ENCODE peak calls at places on chromosomes 1 and 21, in four cellular contexts. Z is choroid plexus epithelial cell, V is left lung, Q is PC-9. O is an unnamed sample.

GRCh38 chr1:160460214-160460642 is 59.9 kb downstream of the VANGL2 start:
- DNase-seq in Q (no peak), V (no peak), Z (no peak), O (no peak)

GRCh38 chr1:41913025-41913424 is 5.7 kb downstream of the HIVEP3 start:
- DNase-seq in Q (no peak), V (no peak), Z (no peak), O (no peak)

GRCh38 chr1:117572546-117572945 is 33.3 kb upstream of the TENT5C start:
- DNase-seq in Z (no peak), Q (no peak), V (no peak), O (no peak)

GRCh38 chr1:234862944-234863515 is 253.1 kb upstream of the IRF2BP2 start:
- DNase-seq in Z (peak; percentile 63), Q (no peak), V (no peak), O (peak; percentile 56)

GRCh38 chr1:242745079-242745478 is 220.6 kb upstream of the PLD5 start:
- DNase-seq in Z (no peak), Q (no peak), V (no peak), O (no peak)

GRCh38 chr1:226063362-226064167 is 1.0 kb downstream of the H3-3A start:
- DNase-seq in Q (no peak), V (peak; percentile 84), Z (peak; percentile 47), O (peak; percentile 52)

GRCh38 chr1:34946211-34946610 is 16.8 kb upstream of the DLGAP3 start:
- DNase-seq in V (no peak), Z (no peak), Q (peak; percentile 40), O (no peak)

GRCh38 chr1:52413410-52414104 is 9.2 kb downstream of the PRPF38A start:
- DNase-seq in Q (no peak), V (no peak), Z (no peak), O (no peak)

GRCh38 chr1:224014328-224014649 is 99.6 kb upstream of the FBXO28 start:
- DNase-seq in Q (no peak), V (no peak), Z (no peak), O (no peak)

GRCh38 chr1:172917972-172918371 is 132.8 kb downstream of the TNFSF18 start:
- DNase-seq in Q (peak; percentile 97), V (no peak), Z (peak; percentile 97), O (no peak)

GRCh38 chr21:21029159-21029558 is 30.9 kb downstream of the NCAM2 start:
- DNase-seq in Q (no peak), Z (peak; percentile 40), V (no peak), O (no peak)

GRCh38 chr1:242189591-242189990 is 190.7 kb upstream of the MAP1LC3C start:
- DNase-seq in Z (no peak), Q (no peak), V (no peak), O (no peak)

GRCh38 chr1:108043712-108044111 is 78.7 kb upstream of the VAV3 start:
- DNase-seq in V (no peak), Z (no peak), Q (no peak), O (no peak)

GRCh38 chr1:113388621-113389355 is 1.5 kb upstream of the MAGI3 start:
- DNase-seq in Z (no peak), Q (peak; percentile 96), V (no peak), O (peak; percentile 52)

GRCh38 chr1:101976161-101976560 is 20.6 kb downstream of the OLFM3 start:
- DNase-seq in V (no peak), Q (no peak), Z (no peak), O (no peak)

GRCh38 chr1:218804014-218804785 is 369.5 kb upstream of the LYPLAL1 start:
- DNase-seq in Q (no peak), V (no peak), Z (no peak), O (no peak)

GRCh38 chr1:33036051-33036525 is 595 bp downstream of the AK2 start:
- DNase-seq in Z (no peak), V (no peak), Q (peak; percentile 40), O (no peak)

GRCh38 chr21:31326478-31327247 is 17.4 kb downstream of the TIAM1 start:
- DNase-seq in V (no peak), Q (no peak), Z (no peak), O (no peak)

GRCh38 chr1:52842643-52843310 is at the start of gene ZYG11A:
- DNase-seq in Q (peak; percentile 75), V (peak; percentile 86), Z (peak; percentile 71), O (peak; percentile 72)

GRCh38 chr1:109478806-109479205 is 4.9 kb upstream of the ATXN7L2 start:
- DNase-seq in V (no peak), Q (peak; percentile 67), Z (peak; percentile 15), O (no peak)

GRCh38 chr21:27519357-27519756 is 552.5 kb upstream of the ADAMTS5 start:
- DNase-seq in V (no peak), Q (no peak), Z (peak; percentile 87), O (no peak)

GRCh38 chr1:6450943-6451373 is 15.0 kb downstream of the TNFRSF25 start:
- DNase-seq in Z (no peak), V (no peak), Q (no peak), O (no peak)

GRCh38 chr1:233327938-233328660 is 575 bp downstream of the MAP3K21 start:
- DNase-seq in V (peak; percentile 89), Z (no peak), Q (no peak), O (peak; percentile 40)

GRCh38 chr1:65881070-65881594 is 88.4 kb downstream of the PDE4B start:
- DNase-seq in Z (no peak), Q (no peak), V (peak; percentile 26), O (no peak)

GRCh38 chr1:17167041-17167782 is 37.7 kb upstream of the PADI1 start:
- DNase-seq in Q (no peak), Z (no peak), V (no peak), O (no peak)

GRCh38 chr1:117659565-117660264 is 53.9 kb downstream of the TENT5C start:
- DNase-seq in Q (no peak), Z (no peak), V (no peak), O (no peak)

GRCh38 chr1:51567653-51568052 is 48.6 kb upstream of the EPS15 start:
- DNase-seq in V (no peak), Q (peak; percentile 97), Z (peak; percentile 90), O (no peak)

GRCh38 chr1:16075337-16076002 is 2.0 kb upstream of the FAM131C start:
- DNase-seq in Q (no peak), V (no peak), Z (peak; percentile 58), O (no peak)

GRCh38 chr1:6800728-6801127 is 15.5 kb downstream of the CAMTA1 start:
- DNase-seq in Q (peak; percentile 76), V (no peak), Z (peak; percentile 68), O (no peak)

GRCh38 chr1:153661111-153661708 is 2.7 kb downstream of the SNAPIN start:
- DNase-seq in Q (no peak), Z (peak; percentile 9), V (no peak), O (no peak)

GRCh38 chr1:235910357-235911299 is 43.9 kb upstream of the LYST start:
- DNase-seq in Q (peak; percentile 97), Z (peak; percentile 85), V (no peak), O (no peak)

GRCh38 chr1:180540697-180541594 is 17.8 kb upstream of the OVAAL start:
- DNase-seq in V (no peak), Z (no peak), Q (no peak), O (no peak)

GRCh38 chr1:117143172-117143571 is 21.6 kb upstream of the TRIM45 start:
- DNase-seq in V (no peak), Q (peak; percentile 32), Z (no peak), O (no peak)

GRCh38 chr1:94335950-94336349 is 82.2 kb upstream of the ABCD3 start:
- DNase-seq in V (no peak), Q (peak; percentile 95), Z (peak; percentile 98), O (peak; percentile 41)

GRCh38 chr1:66436378-66437135 is 97.4 kb upstream of the SGIP1 start:
- DNase-seq in V (no peak), Q (no peak), Z (peak; percentile 89), O (no peak)

GRCh38 chr1:54222711-54223110 is 22.7 kb downstream of the MRPL37 start:
- DNase-seq in Q (no peak), Z (no peak), V (no peak), O (no peak)

GRCh38 chr1:24893431-24893830 is 36.6 kb downstream of the RUNX3 start:
- DNase-seq in Z (no peak), V (no peak), Q (no peak), O (no peak)

GRCh38 chr1:23736437-23737134 is 6.7 kb upstream of the ELOA start:
- DNase-seq in Z (no peak), V (no peak), Q (no peak), O (no peak)

DNA sequence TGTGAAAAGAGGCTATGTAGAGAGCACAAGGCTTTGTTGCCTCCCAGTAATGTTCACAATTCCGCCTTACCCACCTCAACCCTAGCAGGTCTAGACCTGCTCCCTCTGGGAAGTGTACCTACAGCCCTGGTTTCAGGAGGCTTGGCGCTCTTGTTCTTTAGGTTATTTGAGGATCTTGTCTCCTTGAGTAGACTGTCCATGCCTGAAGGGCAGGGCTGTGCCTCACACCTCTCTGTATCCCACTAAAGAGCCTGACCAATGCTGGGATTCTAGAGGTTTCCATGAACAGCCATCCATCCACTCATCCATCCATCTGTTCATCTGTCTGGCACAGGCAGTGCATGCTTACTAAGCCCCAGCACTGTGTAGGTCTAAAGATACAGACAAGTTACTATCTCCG is 1.0 kb downstream of the RAB7B start:
- DNase-seq in Z (no peak), Q (no peak), V (no peak), O (no peak)
- H3K4me3 ChIP-seq in Z (no peak overlapping the region), Q (no peak overlapping the region), V (no peak overlapping the region), O (no peak overlapping the region)

GRCh38 chr1:85584264-85584781 is 3.8 kb downstream of the CCN1 start:
- DNase-seq in V (no peak), Z (peak; percentile 93), Q (peak; percentile 90), O (no peak)
- H3K4me3 ChIP-seq in V (no peak overlapping the region), Z (no peak overlapping the region), Q (peak overlapping the region; percentile 11), O (no peak overlapping the region)

GRCh38 chr1:147202576-147202975 is 22.6 kb downstream of the FMO5 start:
- DNase-seq in Z (no peak), V (no peak), Q (no peak), O (no peak)

GRCh38 chr1:147201786-147202185 is 23.4 kb downstream of the FMO5 start:
- DNase-seq in Z (no peak), V (no peak), Q (no peak), O (no peak)

GRCh38 chr1:147204080-147204479 is 21.1 kb downstream of the FMO5 start:
- DNase-seq in V (no peak), Z (no peak), Q (no peak), O (no peak)

GRCh38 chr1:147207192-147207591 is 17.9 kb downstream of the FMO5 start:
- DNase-seq in V (no peak), Z (no peak), Q (no peak), O (no peak)

DNA sequence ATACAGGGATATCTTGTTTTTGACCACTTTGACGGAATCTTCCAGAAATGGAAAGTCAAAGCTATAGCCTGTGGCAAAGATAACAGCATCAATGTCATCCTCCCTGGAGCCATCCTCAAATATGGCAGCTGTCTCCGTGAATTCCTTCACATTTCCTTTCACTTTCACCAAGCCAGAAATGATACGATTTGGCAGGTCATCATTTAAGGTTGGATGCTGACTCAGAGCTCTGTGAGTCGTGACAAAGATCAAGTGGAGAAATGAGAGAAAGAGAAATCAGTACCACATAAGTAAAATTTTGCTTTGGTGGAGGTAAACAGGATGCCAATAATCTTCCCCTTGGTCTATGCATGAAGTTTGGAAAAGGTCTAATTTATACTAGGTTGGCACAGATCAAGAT is 23.9 kb downstream of the FMO5 start:
- DNase-seq in Q (no peak), V (no peak), Z (no peak), O (no peak)
- H3K4me3 ChIP-seq in Q (no peak overlapping the region), V (no peak overlapping the region), Z (no peak overlapping the region), O (no peak overlapping the region)

GRCh38 chr1:100349276-100349675 is 3.0 kb upstream of the CDC14A start:
- DNase-seq in V (no peak), Q (peak; percentile 10), Z (no peak), O (no peak)
- H3K4me3 ChIP-seq in V (no peak overlapping the region), Q (no peak overlapping the region), Z (no peak overlapping the region), O (no peak overlapping the region)

GRCh38 chr1:191086910-191087309 is 609.2 kb upstream of the BRINP3 start:
- DNase-seq in V (no peak), Z (no peak), Q (no peak), O (no peak)
- H3K4me3 ChIP-seq in V (no peak overlapping the region), Z (no peak overlapping the region), Q (no peak overlapping the region), O (no peak overlapping the region)

O was measured in pancreas.